ENCODE peak calls at places on chromosomes 11 and 22, in five cellular contexts. K, J, V, O and X are unnamed samples.

GRCh38 chr11:70799386-70799785 is 401.1 kb downstream of the CTTN start:
- DNase-seq in K (no peak), J (no peak), V (peak; percentile 63), O (no peak), X (no peak)

GRCh38 chr22:33302049-33302545 is 243.9 kb upstream of the SYN3 start:
- DNase-seq in K (peak; percentile 88), J (peak; percentile 80), V (peak; percentile 60), O (peak; percentile 85), X (peak; percentile 78)

GRCh38 chr22:43247546-43248260 is 60.8 kb upstream of the TTLL12 start:
- DNase-seq in K (no peak), J (no peak), V (no peak), O (no peak), X (peak; percentile 72)

GRCh38 chr11:13965337-13965736 is 2.8 kb downstream of the SPON1 start:
- DNase-seq in K (peak; percentile 47), J (no peak), V (no peak), O (peak; percentile 80), X (no peak)

GRCh38 chr11:126339866-126340434 is 15.5 kb upstream of the ST3GAL4 start:
- DNase-seq in K (peak; percentile 66), J (peak; percentile 75), V (peak; percentile 62), O (no peak), X (peak; percentile 71)

GRCh38 chr22:47221840-47222615 is 459.6 kb downstream of the TBC1D22A start:
- DNase-seq in K (no peak), J (no peak), V (no peak), O (no peak), X (no peak)

GRCh38 chr22:36286096-36286957 is 33.4 kb downstream of the APOL1 start:
- DNase-seq in K (peak; percentile 74), J (peak; percentile 88), V (peak; percentile 72), O (peak; percentile 75), X (peak; percentile 50)

GRCh38 chr11:88179966-88180629 is 4.9 kb upstream of the RAB38 start:
- DNase-seq in K (no peak), J (no peak), V (peak; percentile 13), O (no peak), X (no peak)

GRCh38 chr11:128069665-128070064 is 517.7 kb downstream of the ETS1 start:
- DNase-seq in K (no peak), J (no peak), V (no peak), O (no peak), X (no peak)

DNA sequence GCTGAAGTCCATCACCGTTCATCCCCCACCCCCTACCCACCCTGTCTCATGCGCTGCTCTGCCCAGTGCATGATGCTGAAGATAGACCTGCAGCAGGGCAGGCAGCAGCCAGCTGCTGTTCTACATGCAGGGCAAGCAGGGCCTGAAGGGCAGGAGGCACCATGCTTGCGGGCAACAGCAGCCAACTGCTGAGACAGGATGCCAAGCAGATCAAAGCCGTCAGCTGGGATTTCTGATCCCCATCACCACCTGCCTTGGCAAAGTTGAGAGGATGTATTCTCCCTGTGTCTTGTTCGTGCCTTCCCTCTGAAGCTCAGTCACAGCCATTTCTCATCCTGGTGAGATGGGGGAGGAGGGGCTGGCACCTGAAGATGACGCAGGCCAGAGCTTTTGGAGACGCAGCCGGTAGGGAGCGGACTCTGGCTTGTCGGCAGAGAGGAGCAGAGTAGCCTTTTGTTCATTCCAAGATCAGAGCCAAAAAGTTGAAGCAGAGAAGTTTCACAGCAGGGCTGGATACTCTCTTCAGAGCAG is 227.0 kb downstream of the GRIK4 start:
- DNase-seq in K (no peak), J (no peak), V (no peak), O (no peak), X (no peak)
- H3K27ac ChIP-seq in K (no peak overlapping the region), J (no peak overlapping the region), V (no peak overlapping the region), O (no peak overlapping the region), X (no peak overlapping the region)

GRCh38 chr11:11621881-11622706 is at the start of gene GALNT18:
- DNase-seq in K (peak; percentile 93), J (peak; percentile 92), V (peak; percentile 90), O (peak; percentile 92), X (peak; percentile 96)
- TF ChIP-seq POLR2A in K (no peak), J (peak; percentile 87), V (peak; percentile 81), O (peak; percentile 64), X (peak; percentile 98)

GRCh38 chr11:68551223-68551622 is 90.7 kb downstream of the PPP6R3 start:
- DNase-seq in K (no peak), J (no peak), V (no peak), O (no peak), X (no peak)

GRCh38 chr11:68549789-68550484 is 89.4 kb downstream of the PPP6R3 start:
- DNase-seq in K (no peak), J (no peak), V (no peak), O (no peak), X (no peak)

GRCh38 chr11:68551777-68552176 is 91.2 kb downstream of the PPP6R3 start:
- DNase-seq in K (no peak), J (no peak), V (no peak), O (no peak), X (no peak)

GRCh38 chr11:68550485-68550817 is 89.9 kb downstream of the PPP6R3 start:
- DNase-seq in K (no peak), J (no peak), V (peak; percentile 21), O (no peak), X (no peak)

GRCh38 chr11:68552542-68552941 is 92.0 kb downstream of the PPP6R3 start:
- DNase-seq in K (no peak), J (no peak), V (no peak), O (no peak), X (no peak)
- H3K4me1 ChIP-seq in K (peaks cover 17% of the 10 kb centered on the region), J (peaks cover 4% of the 10 kb centered on the region), V (peaks cover 2% of the 10 kb centered on the region), O (no peaks in the 10 kb centered on the region), X (peaks cover 5% of the 10 kb centered on the region)

GRCh38 chr11:118632577-118633318 is 25.3 kb downstream of the PHLDB1 start:
- DNase-seq in K (no peak), J (no peak), V (no peak), O (no peak), X (no peak)
- H3K27ac ChIP-seq in K (no peak overlapping the region), J (peak overlapping the region; percentile 79), V (no peak overlapping the region), O (peak overlapping the region; percentile 84), X (peak overlapping the region; percentile 40)

DNA sequence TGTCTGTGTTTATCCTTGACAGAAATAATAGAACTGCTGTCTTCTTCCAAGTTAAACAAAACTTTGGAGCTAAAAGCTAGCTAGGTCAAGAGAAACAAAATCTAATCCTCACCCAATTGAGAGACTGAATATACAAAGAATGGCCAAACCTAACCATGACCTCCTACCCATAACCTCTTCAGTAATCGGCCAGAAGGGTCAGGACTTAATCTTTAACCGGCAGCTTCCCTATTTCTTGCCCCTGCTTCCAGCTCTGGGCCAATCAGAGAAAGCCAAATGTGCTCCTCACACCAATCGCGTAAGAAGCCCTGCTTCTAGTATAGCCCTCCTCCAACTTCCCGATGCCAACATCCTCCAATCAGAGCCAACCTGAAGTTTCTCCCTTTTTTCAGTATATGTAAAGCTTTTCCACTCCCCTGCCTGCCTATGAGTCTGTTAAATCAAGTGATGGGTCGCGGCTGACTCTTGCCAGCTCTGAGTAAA is 1.7 kb upstream of the DDX6 start:
- DNase-seq in K (peak; percentile 68), J (peak; percentile 64), V (peak; percentile 94), O (peak; percentile 85), X (peak; percentile 76)
- TF ChIP-seq POLR2A in K (no peak), J (peak; percentile 75), V (no peak), O (peak; percentile 88), X (peak; percentile 93)

DNA sequence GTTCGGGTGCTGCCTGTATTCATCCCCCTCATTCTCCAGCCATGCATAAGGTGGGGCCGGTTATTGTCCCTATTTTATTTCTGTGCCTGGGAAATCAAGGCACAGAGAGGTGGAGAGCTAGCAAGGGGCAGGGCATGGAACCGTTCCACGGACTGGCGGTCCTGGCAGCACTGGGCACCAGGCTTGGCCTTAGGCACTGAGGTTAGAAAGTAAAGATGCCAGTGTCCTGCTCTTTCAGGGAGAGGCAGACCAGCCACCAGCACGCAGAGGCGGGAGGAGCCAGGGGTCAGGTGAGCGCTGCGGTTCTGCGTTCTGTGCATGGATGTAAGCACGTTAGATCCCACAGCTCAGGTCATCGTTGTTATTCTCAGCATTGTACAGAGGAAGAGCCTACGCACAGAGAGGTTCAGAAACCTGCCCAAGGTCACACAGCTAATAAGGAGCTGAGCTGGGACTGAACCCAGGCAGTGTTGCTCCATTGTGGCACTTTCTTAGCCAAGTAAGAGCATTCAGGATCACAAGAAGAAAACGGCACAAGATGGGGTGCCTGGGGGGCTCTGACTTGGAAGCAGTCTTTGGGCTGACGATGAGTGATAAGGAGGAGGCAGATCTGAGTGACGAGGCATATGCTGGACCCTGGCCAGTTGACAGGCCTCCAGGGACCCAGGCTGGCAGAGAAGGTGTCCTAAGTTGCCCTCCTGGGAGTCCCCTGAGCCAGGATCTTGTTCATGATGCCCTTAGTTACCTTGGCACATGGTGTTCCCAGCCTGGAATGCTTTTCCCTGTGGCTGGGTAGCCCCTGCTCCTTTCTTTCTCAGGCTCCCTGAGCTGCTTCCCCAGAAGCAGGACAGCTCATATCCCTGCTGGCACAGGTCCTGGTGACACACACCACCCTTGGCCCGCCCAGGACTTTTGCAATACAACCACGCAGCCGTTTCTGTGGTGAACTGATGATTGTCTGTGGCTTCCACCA is 41.1 kb downstream of the OSBPL5 start:
- DNase-seq in K (peak; percentile 67), J (peak; percentile 93), V (peak; percentile 97), O (peak; percentile 81), X (peak; percentile 49)
- H3K4me1 ChIP-seq in K (peaks cover 13% of the 10 kb centered on the region), J (peaks cover 21% of the 10 kb centered on the region), V (peaks cover 6% of the 10 kb centered on the region), O (peaks cover 19% of the 10 kb centered on the region), X (peaks cover 33% of the 10 kb centered on the region)

GRCh38 chr11:57499983-57500461 is 15.5 kb downstream of the SLC43A1 start:
- DNase-seq in K (no peak), J (no peak), V (no peak), O (no peak), X (no peak)
- H3K27ac ChIP-seq in K (peak overlapping the region; percentile 86), J (peak overlapping the region; percentile 79), V (peak overlapping the region; percentile 4), O (peak overlapping the region; percentile 73), X (peak overlapping the region; percentile 72)

DNA sequence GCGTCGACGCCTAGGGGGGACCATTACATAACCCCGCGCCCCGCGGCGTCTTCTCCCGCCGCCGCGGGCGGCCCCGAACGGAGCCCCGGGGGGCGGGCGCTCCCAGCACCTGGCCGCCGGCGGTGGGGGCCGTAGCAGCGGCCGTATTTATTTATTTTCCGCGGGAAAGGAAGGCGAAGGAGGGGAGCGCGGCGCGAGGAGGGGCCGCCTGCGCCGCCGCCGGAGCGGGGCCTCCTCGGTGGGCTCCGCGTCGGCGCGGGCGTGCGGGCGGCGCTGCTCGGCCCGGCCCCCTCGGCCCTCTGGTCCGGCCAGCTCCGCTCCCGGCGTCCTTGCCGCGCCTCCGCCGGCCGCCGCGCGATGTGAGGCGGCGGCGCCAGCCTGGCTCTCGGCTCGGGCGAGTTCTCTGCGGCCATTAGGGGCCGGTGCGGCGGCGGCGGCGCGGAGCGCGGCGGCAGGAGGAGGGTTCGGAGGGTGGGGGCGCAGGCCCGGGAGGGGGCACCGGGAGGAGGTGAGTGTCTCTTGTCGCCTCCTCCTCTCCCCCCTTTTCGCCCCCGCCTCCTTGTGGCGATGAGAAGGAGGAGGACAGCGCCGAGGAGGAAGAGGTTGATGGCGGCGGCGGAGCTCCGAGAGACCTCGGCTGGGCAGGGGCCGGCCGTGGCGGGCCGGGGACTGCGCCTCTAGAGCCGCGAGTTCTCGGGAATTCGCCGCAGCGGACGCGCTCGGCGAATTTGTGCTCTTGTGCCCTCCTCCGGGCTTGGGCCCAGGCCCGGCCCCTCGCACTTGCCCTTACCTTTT is at the start of gene EP300:
- DNase-seq in K (peak; percentile 72), J (peak; percentile 83), V (peak; percentile 68), O (peak; percentile 89), X (peak; percentile 86)
- TF ChIP-seq POLR2A in K (no peak), J (peak; percentile 76), V (peak; percentile 59), O (peak; percentile 81), X (peak; percentile 6)